ENCODE peak calls at places on chromosomes 1 and 21, in eight cellular contexts. One of them, this sample, is unnamed.

GRCh38 chr1:224615861-224616760 is at the start of gene CNIH3:
- DNase-seq in fibroblast of lung: peak; percentile 83
- DNase-seq in neural progenitor cell: peak; percentile 91
- DNase-seq in mammary epithelial cell: peak; percentile 60
- DNase-seq in PC-3: peak; percentile 75
- DNase-seq in K562: no peak
- DNase-seq in GM23248: peak; percentile 63
- DNase-seq in H1: peak; percentile 89
- DNase-seq in this sample: peak; percentile 60

GRCh38 chr1:53278294-53278693 is 40.0 kb upstream of the MAGOH start:
- DNase-seq in GM23248: peak; percentile 59
- DNase-seq in neural progenitor cell: peak; percentile 68
- DNase-seq in H1: peak; percentile 89
- DNase-seq in K562: peak; percentile 79
- DNase-seq in mammary epithelial cell: peak; percentile 12
- DNase-seq in PC-3: peak; percentile 58
- DNase-seq in fibroblast of lung: peak; percentile 25
- DNase-seq in this sample: peak; percentile 73

GRCh38 chr1:197285526-197286217 is 17.6 kb downstream of the CRB1 start:
- DNase-seq in PC-3: peak; percentile 83
- DNase-seq in neural progenitor cell: no peak
- DNase-seq in K562: no peak
- DNase-seq in GM23248: no peak
- DNase-seq in mammary epithelial cell: peak; percentile 8
- DNase-seq in fibroblast of lung: no peak
- DNase-seq in H1: no peak
- DNase-seq in this sample: peak; percentile 42

GRCh38 chr1:180863158-180863775 is 49.4 kb upstream of the KIAA1614 start:
- DNase-seq in GM23248: peak; percentile 62
- DNase-seq in K562: peak; percentile 44
- DNase-seq in PC-3: peak; percentile 71
- DNase-seq in neural progenitor cell: peak; percentile 33
- DNase-seq in H1: no peak
- DNase-seq in fibroblast of lung: peak; percentile 73
- DNase-seq in mammary epithelial cell: peak; percentile 32
- DNase-seq in this sample: peak; percentile 54

GRCh38 chr1:100448371-100448770 is 89.6 kb upstream of the GPR88 start:
- DNase-seq in mammary epithelial cell: no peak
- DNase-seq in PC-3: peak; percentile 52
- DNase-seq in GM23248: no peak
- DNase-seq in K562: no peak
- DNase-seq in H1: no peak
- DNase-seq in neural progenitor cell: no peak
- DNase-seq in fibroblast of lung: no peak
- DNase-seq in this sample: no peak

GRCh38 chr1:79128726-79129125 is 122.2 kb upstream of the ADGRL4 start:
- DNase-seq in K562: no peak
- DNase-seq in GM23248: peak; percentile 71
- DNase-seq in mammary epithelial cell: peak; percentile 39
- DNase-seq in PC-3: peak; percentile 83
- DNase-seq in H1: no peak
- DNase-seq in fibroblast of lung: peak; percentile 89
- DNase-seq in neural progenitor cell: no peak
- DNase-seq in this sample: no peak

GRCh38 chr21:42381347-42381984 is 14.4 kb downstream of the TMPRSS3 start:
- DNase-seq in K562: no peak
- DNase-seq in mammary epithelial cell: peak; percentile 48
- DNase-seq in GM23248: peak; percentile 54
- DNase-seq in fibroblast of lung: peak; percentile 43
- DNase-seq in PC-3: peak; percentile 77
- DNase-seq in H1: no peak
- DNase-seq in neural progenitor cell: peak; percentile 67
- DNase-seq in this sample: peak; percentile 71

GRCh38 chr1:201376464-201377374 is 761 bp downstream of the TNNT2 start:
- DNase-seq in fibroblast of lung: peak; percentile 29
- DNase-seq in PC-3: peak; percentile 76
- DNase-seq in GM23248: peak; percentile 60
- DNase-seq in mammary epithelial cell: peak; percentile 43
- DNase-seq in K562: peak; percentile 82
- DNase-seq in H1: peak; percentile 93
- DNase-seq in neural progenitor cell: peak; percentile 89
- DNase-seq in this sample: peak; percentile 78

GRCh38 chr1:17059391-17060128 is 5.7 kb upstream of the SDHB start:
- DNase-seq in mammary epithelial cell: peak; percentile 60
- DNase-seq in H1: peak; percentile 79
- DNase-seq in fibroblast of lung: peak; percentile 68
- DNase-seq in GM23248: peak; percentile 86
- DNase-seq in K562: peak; percentile 78
- DNase-seq in PC-3: peak; percentile 78
- DNase-seq in neural progenitor cell: peak; percentile 86
- DNase-seq in this sample: peak; percentile 86

GRCh38 chr1:172269084-172269483 is 151.4 kb upstream of the C1orf105 start:
- DNase-seq in neural progenitor cell: no peak
- DNase-seq in H1: no peak
- DNase-seq in mammary epithelial cell: no peak
- DNase-seq in GM23248: no peak
- DNase-seq in PC-3: no peak
- DNase-seq in fibroblast of lung: no peak
- DNase-seq in K562: no peak
- DNase-seq in this sample: no peak

GRCh38 chr1:7808253-7808844 is 24.3 kb downstream of the PER3 start:
- DNase-seq in fibroblast of lung: peak; percentile 74
- DNase-seq in neural progenitor cell: peak; percentile 38
- DNase-seq in PC-3: peak; percentile 52
- DNase-seq in GM23248: peak; percentile 43
- DNase-seq in H1: no peak
- DNase-seq in K562: peak; percentile 25
- DNase-seq in mammary epithelial cell: peak; percentile 27
- DNase-seq in this sample: peak; percentile 28

GRCh38 chr1:186869829-186870228 is 41.1 kb downstream of the PLA2G4A start:
- DNase-seq in mammary epithelial cell: no peak
- DNase-seq in PC-3: no peak
- DNase-seq in fibroblast of lung: no peak
- DNase-seq in H1: no peak
- DNase-seq in GM23248: no peak
- DNase-seq in neural progenitor cell: no peak
- DNase-seq in K562: no peak
- DNase-seq in this sample: no peak

GRCh38 chr1:232012773-232013386 is 386.3 kb downstream of the DISC1 start:
- DNase-seq in neural progenitor cell: no peak
- DNase-seq in K562: no peak
- DNase-seq in fibroblast of lung: peak; percentile 87
- DNase-seq in mammary epithelial cell: peak; percentile 54
- DNase-seq in H1: no peak
- DNase-seq in GM23248: peak; percentile 79
- DNase-seq in PC-3: no peak
- DNase-seq in this sample: peak; percentile 20

GRCh38 chr1:113758631-113759340 is 500 bp downstream of the PHTF1 start:
- DNase-seq in fibroblast of lung: peak; percentile 43
- DNase-seq in mammary epithelial cell: peak; percentile 50
- DNase-seq in neural progenitor cell: peak; percentile 94
- DNase-seq in K562: peak; percentile 84
- DNase-seq in GM23248: peak; percentile 77
- DNase-seq in PC-3: peak; percentile 43
- DNase-seq in H1: peak; percentile 87
- DNase-seq in this sample: peak; percentile 76

GRCh38 chr1:148160421-148161251 is 8.6 kb upstream of the NBPF11 start:
- DNase-seq in neural progenitor cell: no peak
- DNase-seq in K562: no peak
- DNase-seq in H1: no peak
- DNase-seq in mammary epithelial cell: no peak
- DNase-seq in PC-3: no peak
- DNase-seq in fibroblast of lung: no peak
- DNase-seq in GM23248: peak; percentile 20
- DNase-seq in this sample: no peak
- TF ChIP-seq EZH2 in neural progenitor cell: no peak
- TF ChIP-seq EZH2 in K562: no peak
- TF ChIP-seq EZH2 in H1: no peak
- TF ChIP-seq EZH2 in mammary epithelial cell: no peak
- TF ChIP-seq EZH2 in PC-3: no peak
- TF ChIP-seq EZH2 in fibroblast of lung: no peak
- TF ChIP-seq EZH2 in GM23248: no peak
- TF ChIP-seq EZH2 in this sample: no peak

DNA sequence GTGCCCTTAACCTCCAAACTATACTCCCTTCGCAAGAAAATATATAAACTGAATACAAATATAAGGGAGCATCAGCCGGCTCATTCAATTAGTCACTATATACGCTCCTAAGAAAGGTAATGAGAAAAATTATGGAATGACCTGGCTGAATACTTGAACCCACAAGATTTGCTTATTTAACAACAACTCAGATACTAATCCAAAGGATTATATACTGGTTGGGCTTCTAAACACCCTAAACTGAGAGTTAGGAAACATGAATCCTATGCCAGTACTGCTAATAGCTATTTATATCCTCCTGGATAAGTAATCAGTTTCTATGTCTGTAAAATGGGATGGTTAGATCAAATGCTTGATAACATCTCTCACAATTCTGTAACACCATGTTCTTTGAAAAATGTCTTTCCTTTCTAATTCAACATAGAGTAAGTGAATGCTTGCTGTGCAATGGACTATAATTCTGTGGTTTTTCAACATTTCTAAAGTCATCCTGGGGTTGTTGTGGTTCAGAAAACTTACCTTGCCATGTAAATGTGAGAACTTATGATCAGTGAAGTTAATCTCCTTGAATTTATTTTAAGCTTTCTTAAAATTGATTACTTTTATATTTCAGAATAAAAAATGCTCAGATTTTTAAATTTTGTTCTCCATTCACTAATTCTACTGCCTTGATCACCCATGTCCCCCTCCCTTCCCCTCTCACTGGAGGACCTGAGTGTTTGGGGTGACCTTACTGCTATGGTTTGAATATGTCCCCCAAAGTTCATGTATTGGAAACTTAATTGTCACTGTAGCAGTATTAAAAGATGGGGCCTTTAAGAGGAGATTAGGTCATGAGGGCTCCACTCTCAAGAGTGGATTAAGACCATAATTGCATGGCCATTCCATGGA is 14.5 kb downstream of the DUSP10 start:
- DNase-seq in neural progenitor cell: no peak
- DNase-seq in PC-3: no peak
- DNase-seq in K562: no peak
- DNase-seq in GM23248: no peak
- DNase-seq in H1: no peak
- DNase-seq in fibroblast of lung: no peak
- DNase-seq in mammary epithelial cell: no peak
- DNase-seq in this sample: no peak
- H3K4me1 ChIP-seq in neural progenitor cell: peaks cover 7% of the 10 kb centered on the region
- H3K4me1 ChIP-seq in PC-3: peaks cover 19% of the 10 kb centered on the region
- H3K4me1 ChIP-seq in K562: peaks cover 36% of the 10 kb centered on the region
- H3K4me1 ChIP-seq in GM23248: peaks cover 59% of the 10 kb centered on the region
- H3K4me1 ChIP-seq in H1: no peaks in the 10 kb centered on the region
- H3K4me1 ChIP-seq in fibroblast of lung: peaks cover 7% of the 10 kb centered on the region
- H3K4me1 ChIP-seq in mammary epithelial cell: peaks cover 58% of the 10 kb centered on the region
- H3K4me1 ChIP-seq in this sample: no peaks in the 10 kb centered on the region

DNA sequence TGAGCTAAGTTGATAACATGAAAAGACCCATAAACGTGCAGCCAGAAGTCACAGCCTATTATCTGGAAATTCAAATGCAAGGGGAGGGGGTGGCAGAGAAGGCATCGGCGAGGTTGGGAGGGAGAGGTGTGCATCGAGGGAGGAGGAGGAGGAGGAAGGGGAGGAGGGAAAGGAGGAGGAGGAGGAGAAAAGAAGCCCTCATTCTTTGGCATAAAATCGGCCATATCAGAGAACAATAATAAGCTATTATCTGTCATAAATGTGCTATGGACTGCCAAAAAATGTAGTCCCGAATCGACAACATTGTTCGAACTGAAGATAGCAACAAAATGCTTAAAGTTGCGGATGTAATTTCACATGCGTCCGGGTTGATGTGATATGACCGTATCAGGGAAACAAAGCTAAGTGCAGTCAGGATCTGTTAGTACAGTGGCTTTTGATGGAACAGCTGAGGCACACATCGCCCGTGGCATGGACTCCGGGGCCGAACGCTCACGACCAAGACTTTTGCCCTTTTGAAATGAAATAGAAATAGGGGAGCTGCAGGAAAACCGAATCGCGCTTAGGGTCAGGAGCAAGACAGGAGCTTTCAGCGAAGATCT is 11.7 kb upstream of the BARHL2 start:
- DNase-seq in mammary epithelial cell: no peak
- DNase-seq in K562: no peak
- DNase-seq in GM23248: no peak
- DNase-seq in neural progenitor cell: no peak
- DNase-seq in H1: no peak
- DNase-seq in fibroblast of lung: no peak
- DNase-seq in PC-3: no peak
- DNase-seq in this sample: no peak
- TF ChIP-seq EZH2 in mammary epithelial cell: peak; percentile 84
- TF ChIP-seq EZH2 in K562: no peak
- TF ChIP-seq EZH2 in GM23248: peak; percentile 60
- TF ChIP-seq EZH2 in neural progenitor cell: peak; percentile 38
- TF ChIP-seq EZH2 in H1: peak; percentile 11
- TF ChIP-seq EZH2 in fibroblast of lung: peak; percentile 59
- TF ChIP-seq EZH2 in PC-3: no peak
- TF ChIP-seq EZH2 in this sample: peak; percentile 79

GRCh38 chr1:15187175-15187810 is 33.7 kb downstream of the TMEM51 start:
- DNase-seq in H1: no peak
- DNase-seq in fibroblast of lung: no peak
- DNase-seq in mammary epithelial cell: no peak
- DNase-seq in neural progenitor cell: no peak
- DNase-seq in GM23248: no peak
- DNase-seq in K562: no peak
- DNase-seq in PC-3: no peak
- DNase-seq in this sample: peak; percentile 44

GRCh38 chr1:15188145-15188544 is 34.6 kb downstream of the TMEM51 start:
- DNase-seq in neural progenitor cell: peak; percentile 57
- DNase-seq in PC-3: no peak
- DNase-seq in K562: no peak
- DNase-seq in H1: no peak
- DNase-seq in GM23248: no peak
- DNase-seq in fibroblast of lung: no peak
- DNase-seq in mammary epithelial cell: no peak
- DNase-seq in this sample: peak; percentile 64

GRCh38 chr1:15189692-15190321 is 36.3 kb downstream of the TMEM51 start:
- DNase-seq in neural progenitor cell: no peak
- DNase-seq in H1: no peak
- DNase-seq in K562: no peak
- DNase-seq in mammary epithelial cell: no peak
- DNase-seq in PC-3: no peak
- DNase-seq in GM23248: peak; percentile 28
- DNase-seq in fibroblast of lung: no peak
- DNase-seq in this sample: peak; percentile 75

GRCh38 chr1:15186846-15187151 is 33.3 kb downstream of the TMEM51 start:
- DNase-seq in K562: no peak
- DNase-seq in neural progenitor cell: peak; percentile 43
- DNase-seq in H1: peak; percentile 72
- DNase-seq in fibroblast of lung: no peak
- DNase-seq in mammary epithelial cell: no peak
- DNase-seq in GM23248: no peak
- DNase-seq in PC-3: no peak
- DNase-seq in this sample: no peak

DNA sequence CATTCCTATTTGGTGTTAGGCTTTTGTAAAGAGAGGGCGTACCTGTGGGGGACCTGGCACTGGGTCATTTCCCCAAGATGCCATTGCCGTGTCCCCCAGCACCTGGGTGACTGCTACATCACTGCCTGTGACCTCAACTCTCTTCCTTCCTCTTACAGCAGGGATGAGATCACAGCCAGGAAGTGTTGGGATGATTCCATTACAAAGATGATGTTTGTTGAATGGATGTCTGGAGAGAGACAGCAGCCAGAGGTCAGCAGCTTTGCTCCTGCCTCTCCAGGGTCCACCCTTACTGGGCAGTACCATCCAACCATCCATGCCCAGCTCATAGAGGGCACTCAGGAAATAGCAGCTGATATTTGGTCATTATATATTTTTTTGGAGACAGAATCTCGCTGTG is 35.1 kb downstream of the TMEM51 start:
- DNase-seq in fibroblast of lung: no peak
- DNase-seq in GM23248: peak; percentile 33
- DNase-seq in neural progenitor cell: no peak
- DNase-seq in mammary epithelial cell: no peak
- DNase-seq in H1: no peak
- DNase-seq in PC-3: no peak
- DNase-seq in K562: no peak
- DNase-seq in this sample: no peak
- H3K4me1 ChIP-seq in fibroblast of lung: peaks cover 20% of the 10 kb centered on the region
- H3K4me1 ChIP-seq in GM23248: no peaks in the 10 kb centered on the region
- H3K4me1 ChIP-seq in neural progenitor cell: peaks cover 20% of the 10 kb centered on the region
- H3K4me1 ChIP-seq in mammary epithelial cell: no peaks in the 10 kb centered on the region
- H3K4me1 ChIP-seq in H1: peaks cover 15% of the 10 kb centered on the region
- H3K4me1 ChIP-seq in PC-3: no peaks in the 10 kb centered on the region
- H3K4me1 ChIP-seq in K562: no peaks in the 10 kb centered on the region
- H3K4me1 ChIP-seq in this sample: peaks cover 41% of the 10 kb centered on the region